ENCODE peak calls at places on chromosome X, in six cellular contexts. A, K, L, S, Q and Y are unnamed samples.

GRCh38 chrX:108834036-108834435 is 97.7 kb upstream of the IRS4 start:
- DNase-seq in A (no peak), K (no peak), L (no peak), S (no peak), Q (no peak), Y (no peak)

GRCh38 chrX:20320461-20321159 is 53.9 kb upstream of the RPS6KA3 start:
- DNase-seq in A (no peak), K (no peak), L (no peak), S (peak), Q (no peak), Y (no peak)

GRCh38 chrX:53284684-53285447 is 3.5 kb upstream of the IQSEC2 start:
- DNase-seq in A (peak), K (peak), L (peak), S (peak), Q (peak), Y (no peak)

GRCh38 chrX:114519524-114519923 is 64.4 kb upstream of the HTR2C start:
- DNase-seq in A (no peak), K (no peak), L (no peak), S (no peak), Q (no peak), Y (no peak)

GRCh38 chrX:136546369-136546768 is 14.4 kb downstream of the VGLL1 start:
- DNase-seq in A (no peak), K (no peak), L (no peak), S (no peak), Q (no peak), Y (no peak)

GRCh38 chrX:9188117-9188516 is 154.2 kb upstream of the FAM9B start:
- DNase-seq in A (no peak), K (no peak), L (no peak), S (no peak), Q (no peak), Y (no peak)

GRCh38 chrX:8018916-8019315 is 91.7 kb upstream of the PNPLA4 start:
- DNase-seq in A (no peak), K (no peak), L (no peak), S (no peak), Q (no peak), Y (no peak)

GRCh38 chrX:42070866-42071265 is 147.5 kb upstream of the CASK start:
- DNase-seq in A (no peak), K (no peak), L (no peak), S (no peak), Q (no peak), Y (no peak)

GRCh38 chrX:9882669-9883446 is 84.3 kb upstream of the CLDN34 start:
- DNase-seq in A (no peak), K (peak), L (peak), S (no peak), Q (no peak), Y (no peak)

GRCh38 chrX:49754238-49754857 is 58.6 kb upstream of the PAGE1 start:
- DNase-seq in A (peak), K (peak), L (peak), S (no peak), Q (peak), Y (no peak)

GRCh38 chrX:57906790-57907189 is 3.5 kb downstream of the ZXDA start:
- DNase-seq in A (no peak), K (no peak), L (no peak), S (no peak), Q (no peak), Y (peak)

GRCh38 chrX:71919886-71920285 is 9.2 kb downstream of the NHSL2 start:
- DNase-seq in A (no peak), K (no peak), L (no peak), S (no peak), Q (no peak), Y (no peak)

GRCh38 chrX:21374994-21375794 is 976 bp downstream of the CNKSR2 start:
- DNase-seq in A (no peak), K (no peak), L (no peak), S (no peak), Q (no peak), Y (no peak)

GRCh38 chrX:72306851-72307645 is 1.3 kb upstream of the CITED1 start:
- DNase-seq in A (peak), K (peak), L (peak), S (peak), Q (peak), Y (no peak)

GRCh38 chrX:69158166-69159040 is 6.8 kb downstream of the PJA1 start:
- DNase-seq in A (peak), K (peak), L (peak), S (peak), Q (peak), Y (no peak)

GRCh38 chrX:19627533-19627932 is 112.2 kb upstream of the MAP3K15 start:
- DNase-seq in A (no peak), K (no peak), L (peak), S (no peak), Q (no peak), Y (no peak)

GRCh38 chrX:138982350-138982749 is 270.8 kb upstream of the FGF13 start:
- DNase-seq in A (no peak), K (no peak), L (no peak), S (no peak), Q (no peak), Y (no peak)

GRCh38 chrX:49761481-49761880 is 65.7 kb upstream of the PAGE1 start:
- DNase-seq in A (no peak), K (peak), L (peak), S (no peak), Q (no peak), Y (no peak)

GRCh38 chrX:1657367-1658082 is 42.7 kb downstream of the ASMT start:
- DNase-seq in A (no peak), K (peak), L (peak), S (no peak), Q (no peak), Y (no peak)

GRCh38 chrX:150872773-150873336 is 25.6 kb downstream of the CD99L2 start:
- DNase-seq in A (no peak), K (no peak), L (no peak), S (no peak), Q (no peak), Y (no peak)

GRCh38 chrX:101051549-101052302 is at the start of gene TRMT2B:
- DNase-seq in A (peak), K (peak), L (peak), S (peak), Q (peak), Y (no peak)

GRCh38 chrX:102155806-102156179 is at the start of gene BEX5:
- DNase-seq in A (peak), K (no peak), L (peak), S (peak), Q (peak), Y (no peak)

GRCh38 chrX:49043987-49044281 is 777 bp upstream of the TFE3 start:
- DNase-seq in A (no peak), K (no peak), L (no peak), S (no peak), Q (no peak), Y (no peak)

GRCh38 chrX:53230116-53230515 is 5.1 kb upstream of the KDM5C start:
- DNase-seq in A (no peak), K (no peak), L (no peak), S (no peak), Q (no peak), Y (no peak)

GRCh38 chrX:69298466-69299140 is 133.3 kb upstream of the PJA1 start:
- DNase-seq in A (no peak), K (no peak), L (peak), S (no peak), Q (no peak), Y (no peak)

GRCh38 chrX:105462191-105462590 is 241.7 kb upstream of the TEX13A start:
- DNase-seq in A (no peak), K (no peak), L (no peak), S (no peak), Q (no peak), Y (no peak)

GRCh38 chrX:119478504-119478903 is 10.3 kb downstream of the SLC25A5 start:
- DNase-seq in A (no peak), K (no peak), L (no peak), S (no peak), Q (no peak), Y (no peak)

GRCh38 chrX:57156397-57157049 is 19.3 kb upstream of the SPIN2A start:
- DNase-seq in A (no peak), K (peak), L (peak), S (no peak), Q (no peak), Y (peak)

GRCh38 chrX:149505671-149506070 is 565 bp upstream of the IDS start:
- DNase-seq in A (no peak), K (no peak), L (no peak), S (no peak), Q (no peak), Y (no peak)

GRCh38 chrX:124208675-124209074 is 123.8 kb upstream of the TEX13D start:
- DNase-seq in A (no peak), K (no peak), L (no peak), S (no peak), Q (no peak), Y (no peak)

GRCh38 chrX:43717161-43717560 is 61.1 kb downstream of the MAOA start:
- DNase-seq in A (no peak), K (no peak), L (peak), S (no peak), Q (no peak), Y (no peak)

GRCh38 chrX:11089802-11090201 is 21.3 kb upstream of the HCCS start:
- DNase-seq in A (no peak), K (peak), L (no peak), S (no peak), Q (no peak), Y (no peak)

GRCh38 chrX:38804481-38805293 is 3.4 kb downstream of the MID1IP1 start:
- DNase-seq in A (peak), K (peak), L (no peak), S (peak), Q (peak), Y (no peak)

GRCh38 chrX:14027511-14028019 is 2.1 kb downstream of the GEMIN8 start:
- DNase-seq in A (no peak), K (peak), L (peak), S (no peak), Q (no peak), Y (no peak)

GRCh38 chrX:42143866-42144592 is 220.7 kb upstream of the CASK start:
- DNase-seq in A (no peak), K (no peak), L (no peak), S (no peak), Q (no peak), Y (no peak)

GRCh38 chrX:41781500-41781899 is 57.5 kb downstream of the GPR82 start:
- DNase-seq in A (no peak), K (peak), L (peak), S (no peak), Q (no peak), Y (no peak)

GRCh38 chrX:11555759-11556158 is 110.0 kb downstream of the ARHGAP6 start:
- DNase-seq in A (no peak), K (no peak), L (peak), S (no peak), Q (no peak), Y (no peak)

GRCh38 chrX:4173743-4174142 is 460.3 kb upstream of the PRKX start:
- DNase-seq in A (no peak), K (no peak), L (no peak), S (no peak), Q (no peak), Y (no peak)
- H3K4me3 ChIP-seq in A (no peak), K (no peak), L (no peak), S (no peak), Q (no peak), Y (no peak)

GRCh38 chrX:103329991-103330390 is at the start of gene TCEAL7:
- DNase-seq in A (peak), K (no peak), L (peak), S (peak), Q (peak), Y (no peak)

DNA sequence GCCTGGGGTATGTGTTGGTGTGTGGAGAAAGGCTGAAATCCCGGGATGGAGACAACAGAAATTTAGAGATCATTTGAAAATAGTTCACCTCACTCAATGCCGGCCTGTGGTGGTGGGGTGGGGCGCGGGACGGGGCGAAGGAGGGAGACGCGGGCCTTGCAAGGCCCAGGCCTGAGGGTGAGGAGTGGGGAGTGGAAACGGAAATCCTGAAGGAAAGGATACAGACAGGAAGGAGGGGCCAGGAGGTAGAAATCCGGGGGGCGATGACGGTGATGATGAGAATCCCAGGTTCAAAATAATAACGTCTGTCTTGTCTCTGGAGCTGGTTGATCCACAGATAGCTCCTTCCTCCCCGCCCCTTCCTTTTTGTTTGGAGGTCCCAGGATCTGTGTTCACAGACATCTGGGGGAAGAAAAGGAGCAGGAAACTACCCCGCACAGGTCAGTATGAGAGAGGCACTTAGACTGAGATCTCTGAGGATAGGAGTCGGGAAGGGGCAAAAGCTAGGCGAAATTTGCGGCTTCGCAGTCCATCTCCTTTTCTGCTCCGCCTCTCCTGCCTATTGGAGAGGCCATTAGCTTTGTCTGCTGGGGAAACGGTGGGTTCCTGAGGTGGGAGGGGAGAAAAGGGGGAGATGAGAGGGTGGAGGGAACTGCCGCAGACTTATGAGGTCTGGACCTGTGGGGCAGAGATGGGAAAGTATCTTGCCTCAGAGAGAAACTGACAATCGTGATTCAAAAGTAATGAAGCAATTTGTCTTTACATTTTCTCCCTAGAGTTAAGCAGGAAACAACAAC is 760 bp downstream of the TCEAL7 start:
- DNase-seq in A (no peak), K (no peak), L (no peak), S (no peak), Q (peak), Y (no peak)
- H3K4me3 ChIP-seq in A (peak), K (no peak), L (no peak), S (no peak), Q (peak), Y (no peak)

DNA sequence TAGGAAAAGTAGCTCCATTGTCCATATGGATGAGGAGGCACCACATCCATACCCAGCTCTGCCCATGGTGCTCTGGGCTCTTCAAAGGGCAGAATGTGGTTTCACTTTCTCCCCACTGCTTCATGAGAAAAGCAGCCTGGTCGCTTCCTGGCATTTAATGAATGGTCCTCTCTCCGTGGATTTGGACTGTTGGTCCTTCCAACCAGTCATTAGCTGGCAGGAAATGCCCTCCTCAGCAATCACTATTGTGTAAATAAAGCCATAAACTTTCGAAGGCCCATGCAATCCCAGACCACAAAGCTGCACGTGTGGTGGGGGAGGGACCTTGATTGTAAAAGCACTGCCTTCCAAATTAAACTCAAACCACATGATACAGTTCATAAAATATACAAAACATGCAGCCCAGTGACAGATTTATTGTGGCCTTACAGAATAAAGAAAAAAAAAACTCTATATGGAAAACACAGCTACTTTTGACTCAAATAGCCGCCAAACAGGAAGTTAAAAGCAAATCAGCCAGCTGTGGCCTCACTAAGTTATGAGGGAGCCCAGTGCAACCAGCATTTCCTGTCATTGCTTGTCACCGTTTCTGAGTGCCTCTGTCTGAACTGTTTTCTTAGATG is 8.1 kb downstream of the MBNL3 start:
- DNase-seq in A (no peak), K (no peak), L (peak), S (peak), Q (no peak), Y (peak)
- H3K4me3 ChIP-seq in A (peak), K (no peak), L (peak), S (peak), Q (no peak), Y (peak)

DNA sequence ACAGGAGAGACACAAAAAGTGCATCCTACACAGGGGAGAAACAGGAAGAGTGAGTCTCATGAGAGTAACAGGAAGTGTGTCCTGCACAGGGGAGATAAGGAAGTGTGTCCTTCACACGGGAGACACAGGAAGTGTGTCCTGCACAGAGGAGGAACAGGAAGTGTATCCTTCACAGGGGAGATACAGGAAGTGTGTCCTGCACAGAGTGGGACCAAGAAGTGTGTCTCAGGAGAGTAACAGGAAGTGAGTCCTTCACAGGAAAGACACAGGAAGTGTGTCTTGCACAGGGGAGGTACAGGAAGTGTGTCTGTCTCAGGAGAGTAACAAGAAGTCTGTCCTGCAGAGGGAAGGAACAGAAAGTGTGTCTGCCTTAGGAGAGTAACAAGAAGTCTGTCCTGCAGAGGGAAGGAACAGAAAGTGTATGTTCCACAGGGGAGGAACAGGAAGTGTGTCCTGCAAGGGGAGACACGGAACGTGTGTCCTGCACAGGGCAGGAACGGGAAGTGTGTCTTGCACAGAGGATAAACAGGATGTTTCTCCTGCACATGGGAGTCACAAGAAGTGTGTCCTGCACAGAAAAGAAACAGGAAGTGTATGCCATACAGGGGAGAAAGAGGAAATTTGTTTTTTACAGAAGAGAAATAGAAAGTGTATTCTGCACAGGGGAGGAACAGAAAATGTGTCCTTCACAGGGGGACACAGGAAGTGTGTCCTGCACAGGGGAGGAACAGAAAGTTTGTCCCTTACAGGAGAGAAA is 102.0 kb downstream of the ARSF start:
- DNase-seq in A (no peak), K (peak), L (no peak), S (no peak), Q (no peak), Y (no peak)
- H3K4me3 ChIP-seq in A (no peak), K (peak), L (no peak), S (no peak), Q (no peak), Y (no peak)

DNA sequence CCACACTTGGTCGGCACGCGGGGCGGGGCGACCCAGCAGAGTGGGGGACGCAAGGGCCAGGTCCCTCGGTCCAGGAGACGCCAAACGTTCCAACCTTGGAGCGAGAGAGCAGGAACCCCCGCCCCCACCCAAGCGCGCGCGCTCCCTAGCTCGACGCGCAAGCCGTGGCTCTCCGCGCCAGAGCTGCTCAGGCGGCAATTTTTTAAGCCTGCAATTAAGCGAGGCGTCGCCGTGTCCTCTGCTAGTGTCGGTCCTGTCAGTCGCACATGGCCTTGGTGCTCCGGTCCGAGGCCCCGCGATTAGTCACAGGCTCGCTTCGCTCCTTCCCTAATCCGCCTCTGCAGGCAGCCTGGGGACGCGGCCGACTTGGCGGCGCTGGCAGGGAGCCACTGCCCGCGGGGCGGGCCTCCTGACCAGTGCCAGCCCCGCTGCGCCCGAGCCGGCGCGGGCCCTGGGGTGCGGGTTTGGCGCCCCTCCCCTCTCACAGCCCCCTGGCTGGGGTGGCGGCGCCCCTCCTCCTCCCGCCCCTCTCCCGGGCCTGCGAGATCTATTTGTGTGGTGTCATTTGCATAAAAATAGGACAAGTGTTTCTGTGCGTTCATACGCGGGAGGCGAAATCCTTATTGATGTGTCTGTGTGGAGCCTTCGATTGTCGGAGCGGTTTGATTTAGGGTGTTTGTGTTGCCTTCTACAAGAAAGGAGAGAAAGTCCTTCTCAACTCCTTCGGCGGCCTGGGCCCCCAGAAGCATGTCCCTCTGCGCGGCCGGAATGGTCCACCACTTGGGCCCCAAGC is 9.7 kb upstream of the BCOR start:
- DNase-seq in A (peak), K (peak), L (no peak), S (peak), Q (peak), Y (no peak)
- H3K4me3 ChIP-seq in A (peak), K (peak), L (no peak), S (no peak), Q (no peak), Y (no peak)

DNA sequence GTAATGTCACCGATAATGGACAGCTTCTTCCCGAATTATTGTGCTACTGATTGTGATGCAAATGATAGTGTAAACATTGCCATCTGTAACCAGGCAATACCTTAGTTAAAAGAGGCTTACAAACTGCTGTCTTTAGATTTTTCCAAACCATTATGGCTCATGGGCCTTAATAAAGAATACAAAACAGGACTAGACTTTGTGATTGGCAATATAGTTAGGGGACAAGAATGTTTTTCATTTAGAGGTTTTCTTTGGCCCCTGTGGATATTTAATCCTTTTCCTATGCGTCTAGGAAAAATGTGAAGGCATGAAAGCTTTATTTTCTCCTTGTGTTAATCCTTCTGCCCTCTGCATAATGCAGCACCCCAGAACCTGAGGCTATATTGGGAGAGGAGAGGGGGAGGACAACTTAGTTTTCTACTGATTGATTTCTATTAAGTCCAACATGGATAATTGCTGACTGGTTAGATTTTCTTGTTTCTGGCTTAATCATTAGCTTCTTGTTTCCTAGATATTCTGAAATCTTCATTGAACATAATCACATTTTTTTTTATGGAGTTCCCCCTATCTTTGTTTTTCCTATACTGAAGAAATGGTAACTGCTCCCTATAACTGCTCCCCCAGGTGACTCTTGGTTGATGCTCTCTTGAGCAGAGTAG is 1.9 kb downstream of the PRPS1 start:
- DNase-seq in A (no peak), K (no peak), L (no peak), S (no peak), Q (no peak), Y (no peak)
- H3K4me3 ChIP-seq in A (peak), K (peak), L (no peak), S (no peak), Q (no peak), Y (peak)

GRCh38 chrX:28042260-28042659 is 61.0 kb upstream of the DCAF8L1 start:
- DNase-seq in A (no peak), K (no peak), L (no peak), S (no peak), Q (no peak), Y (no peak)
- H3K4me3 ChIP-seq in A (no peak), K (no peak), L (no peak), S (no peak), Q (no peak), Y (no peak)